ENCODE peak calls at places on chromosomes 7 and 10, in six cellular contexts. M is activated B cell treated with CpG ODN at 0.5 μM for 24 hours, U is neural progenitor cell, D is IMR-90, S is GDM1, C is coronary artery. R is an unnamed sample.

GRCh38 chr7:67616517-67616916 is 619.9 kb downstream of the TYW1 start:
- DNase-seq in C (no peak), D (no peak), S (no peak), U (no peak), M (no peak), R (no peak)

GRCh38 chr10:61825617-61826016 is 75.9 kb upstream of the ARID5B start:
- DNase-seq in U (no peak), M (no peak), S (no peak), D (no peak), C (no peak), R (no peak)

GRCh38 chr7:2251841-2252771 is 10.1 kb downstream of the NUDT1 start:
- DNase-seq in S (peak), C (no peak), D (no peak), M (no peak), U (no peak), R (no peak)

GRCh38 chr10:122098924-122099323 is 110.0 kb downstream of the TACC2 start:
- DNase-seq in C (peak), S (no peak), M (no peak), U (no peak), D (no peak), R (no peak)

GRCh38 chr10:91690412-91690811 is 57.5 kb upstream of the PPP1R3C start:
- DNase-seq in U (no peak), M (no peak), S (no peak), D (no peak), C (no peak), R (no peak)

GRCh38 chr7:27221201-27221797 is 21.3 kb upstream of the EVX1 start:
- DNase-seq in D (no peak), S (no peak), U (no peak), C (no peak), M (no peak), R (no peak)

GRCh38 chr7:20185988-20186387 is 31.2 kb downstream of the MACC1 start:
- DNase-seq in M (no peak), C (no peak), D (no peak), S (no peak), U (no peak), R (no peak)

GRCh38 chr10:48805848-48806247 is 121.2 kb downstream of the WDFY4 start:
- DNase-seq in U (no peak), D (no peak), M (no peak), S (no peak), C (no peak), R (no peak)

GRCh38 chr7:55569797-55570196 is 2.5 kb downstream of the VOPP1 start:
- DNase-seq in U (no peak), S (no peak), M (no peak), C (no peak), D (no peak), R (no peak)

GRCh38 chr7:1475991-1476390 is 16.7 kb upstream of the MICALL2 start:
- DNase-seq in D (no peak), M (no peak), C (no peak), U (no peak), S (no peak), R (no peak)

GRCh38 chr7:27153526-27153925 is 1.1 kb upstream of the HOXA3 start:
- DNase-seq in S (no peak), C (no peak), M (no peak), D (no peak), U (no peak), R (no peak)

GRCh38 chr7:322111-322671 is 32.2 kb downstream of the FOXL3 start:
- DNase-seq in D (peak), M (peak), S (peak), U (peak), C (no peak), R (no peak)

GRCh38 chr10:13831711-13832110 is 244.9 kb downstream of the PRPF18 start:
- DNase-seq in D (no peak), C (no peak), M (no peak), U (peak), S (no peak), R (no peak)

GRCh38 chr7:132155715-132156114 is 420.6 kb downstream of the PLXNA4 start:
- DNase-seq in D (no peak), S (no peak), U (no peak), C (no peak), M (no peak), R (no peak)

GRCh38 chr7:50377356-50377755 is 72.8 kb downstream of the FIGNL1 start:
- DNase-seq in D (no peak), C (no peak), M (no peak), U (no peak), S (no peak), R (no peak)

GRCh38 chr7:68038621-68039314 is 1042.1 kb downstream of the TYW1 start:
- DNase-seq in U (no peak), C (no peak), S (no peak), D (no peak), M (no peak), R (no peak)

GRCh38 chr7:100540073-100540723 is 1.2 kb downstream of the AGFG2 start:
- DNase-seq in M (no peak), S (no peak), D (no peak), C (no peak), U (no peak), R (no peak)

GRCh38 chr7:102044984-102045673 is 227.7 kb downstream of the CUX1 start:
- DNase-seq in M (no peak), C (no peak), S (no peak), U (peak), D (peak), R (no peak)

GRCh38 chr10:10872706-10873276 is 144.9 kb upstream of the CELF2 start:
- DNase-seq in M (no peak), C (no peak), S (no peak), U (no peak), D (peak), R (no peak)

GRCh38 chr10:11898372-11899066 is 75.4 kb downstream of the PROSER2 start:
- DNase-seq in C (no peak), S (no peak), M (no peak), D (peak), U (no peak), R (no peak)

GRCh38 chr7:64625114-64626082 is 40.5 kb upstream of the ZNF107 start:
- DNase-seq in U (no peak), M (no peak), D (no peak), S (no peak), C (no peak), R (no peak)

GRCh38 chr10:98331888-98332287 is 63.9 kb upstream of the LOXL4 start:
- DNase-seq in S (no peak), M (no peak), C (peak), D (no peak), U (peak), R (no peak)

GRCh38 chr7:116429986-116430619 is 69.4 kb upstream of the CAV2 start:
- DNase-seq in C (no peak), S (no peak), U (no peak), D (no peak), M (no peak), R (no peak)